ENCODE peak calls at places on chromosomes 7 and 10, in nine cellular contexts. G, T, S, V, J, Q, D, B and Z are unnamed samples.

GRCh38 chr7:118429141-118429540 is 204.6 kb downstream of the ANKRD7 start:
- DNase-seq in G (no peak), T (no peak), S (no peak), V (no peak), J (no peak), Q (no peak), D (no peak), B (no peak), Z (no peak)

GRCh38 chr10:31134303-31134928 is 102.8 kb upstream of the ZNF438 start:
- DNase-seq in G (peak), T (no peak), S (no peak), V (peak), J (peak), Q (no peak), D (no peak), B (no peak), Z (peak)

GRCh38 chr10:78851652-78852051 is 217.1 kb upstream of the ZMIZ1 start:
- DNase-seq in G (no peak), T (no peak), S (no peak), V (no peak), J (peak), Q (peak), D (no peak), B (no peak), Z (no peak)

GRCh38 chr10:35451103-35452016 is 115.1 kb downstream of the CCNY start:
- DNase-seq in G (no peak), T (no peak), S (peak), V (no peak), J (peak), Q (no peak), D (no peak), B (no peak), Z (no peak)

GRCh38 chr7:120876922-120877321 is 19.0 kb upstream of the TSPAN12 start:
- DNase-seq in G (no peak), T (no peak), S (no peak), V (no peak), J (no peak), Q (no peak), D (no peak), B (no peak), Z (no peak)

GRCh38 chr10:71431945-71432905 is 35.5 kb downstream of the CDH23 start:
- DNase-seq in G (no peak), T (no peak), S (no peak), V (no peak), J (no peak), Q (no peak), D (no peak), B (peak), Z (no peak)

GRCh38 chr10:132402781-132403241 is 5.8 kb downstream of the PWWP2B start:
- DNase-seq in G (no peak), T (no peak), S (peak), V (no peak), J (no peak), Q (no peak), D (peak), B (peak), Z (no peak)

GRCh38 chr10:95467162-95467599 is 94.0 kb downstream of the SORBS1 start:
- DNase-seq in G (no peak), T (no peak), S (peak), V (peak), J (no peak), Q (peak), D (peak), B (peak), Z (no peak)

GRCh38 chr7:1224093-1224702 is 8.5 kb upstream of the UNCX start:
- DNase-seq in G (no peak), T (peak), S (no peak), V (no peak), J (no peak), Q (no peak), D (no peak), B (no peak), Z (no peak)

GRCh38 chr7:105036217-105037168 is 22.5 kb downstream of the KMT2E start:
- DNase-seq in G (no peak), T (no peak), S (no peak), V (no peak), J (no peak), Q (no peak), D (no peak), B (no peak), Z (no peak)

GRCh38 chr10:24723386-24723787 is 300 bp downstream of the ARHGAP21 start:
- DNase-seq in G (peak), T (peak), S (no peak), V (no peak), J (no peak), Q (no peak), D (no peak), B (peak), Z (no peak)

GRCh38 chr7:108347616-108348015 is 108.6 kb downstream of the NRCAM start:
- DNase-seq in G (no peak), T (peak), S (no peak), V (no peak), J (peak), Q (no peak), D (no peak), B (no peak), Z (no peak)

GRCh38 chr10:132417957-132418441 is 21.0 kb downstream of the PWWP2B start:
- DNase-seq in G (no peak), T (no peak), S (no peak), V (no peak), J (no peak), Q (no peak), D (peak), B (peak), Z (no peak)

GRCh38 chr10:14022954-14023353 is 307.8 kb downstream of the FRMD4A start:
- DNase-seq in G (no peak), T (no peak), S (no peak), V (no peak), J (peak), Q (no peak), D (no peak), B (no peak), Z (no peak)

GRCh38 chr7:127390817-127391590 is 1.5 kb downstream of the ZNF800 start:
- DNase-seq in G (no peak), T (peak), S (no peak), V (no peak), J (no peak), Q (no peak), D (no peak), B (no peak), Z (no peak)

GRCh38 chr7:129671276-129671675 is 59.8 kb downstream of the NRF1 start:
- DNase-seq in G (no peak), T (no peak), S (no peak), V (no peak), J (no peak), Q (no peak), D (no peak), B (no peak), Z (no peak)

GRCh38 chr7:91915401-91916067 is 25.1 kb upstream of the AKAP9 start:
- DNase-seq in G (no peak), T (no peak), S (no peak), V (no peak), J (no peak), Q (no peak), D (no peak), B (no peak), Z (no peak)

GRCh38 chr10:96501985-96502384 is 11.7 kb downstream of the TLL2 start:
- DNase-seq in G (no peak), T (no peak), S (no peak), V (no peak), J (no peak), Q (no peak), D (no peak), B (no peak), Z (no peak)

GRCh38 chr10:43305881-43306280 is 39.0 kb upstream of the RASGEF1A start:
- DNase-seq in G (no peak), T (no peak), S (no peak), V (no peak), J (no peak), Q (no peak), D (no peak), B (no peak), Z (no peak)

GRCh38 chr10:12638103-12638502 is 288.8 kb downstream of the CAMK1D start:
- DNase-seq in G (no peak), T (no peak), S (no peak), V (no peak), J (peak), Q (no peak), D (no peak), B (peak), Z (no peak)

GRCh38 chr7:50632561-50633413 is 67.6 kb upstream of the DDC start:
- DNase-seq in G (peak), T (no peak), S (no peak), V (no peak), J (peak), Q (peak), D (no peak), B (peak), Z (peak)

GRCh38 chr7:46716926-46717325 is 795.9 kb upstream of the IGFBP3 start:
- DNase-seq in G (no peak), T (no peak), S (no peak), V (no peak), J (peak), Q (no peak), D (no peak), B (no peak), Z (no peak)

DNA sequence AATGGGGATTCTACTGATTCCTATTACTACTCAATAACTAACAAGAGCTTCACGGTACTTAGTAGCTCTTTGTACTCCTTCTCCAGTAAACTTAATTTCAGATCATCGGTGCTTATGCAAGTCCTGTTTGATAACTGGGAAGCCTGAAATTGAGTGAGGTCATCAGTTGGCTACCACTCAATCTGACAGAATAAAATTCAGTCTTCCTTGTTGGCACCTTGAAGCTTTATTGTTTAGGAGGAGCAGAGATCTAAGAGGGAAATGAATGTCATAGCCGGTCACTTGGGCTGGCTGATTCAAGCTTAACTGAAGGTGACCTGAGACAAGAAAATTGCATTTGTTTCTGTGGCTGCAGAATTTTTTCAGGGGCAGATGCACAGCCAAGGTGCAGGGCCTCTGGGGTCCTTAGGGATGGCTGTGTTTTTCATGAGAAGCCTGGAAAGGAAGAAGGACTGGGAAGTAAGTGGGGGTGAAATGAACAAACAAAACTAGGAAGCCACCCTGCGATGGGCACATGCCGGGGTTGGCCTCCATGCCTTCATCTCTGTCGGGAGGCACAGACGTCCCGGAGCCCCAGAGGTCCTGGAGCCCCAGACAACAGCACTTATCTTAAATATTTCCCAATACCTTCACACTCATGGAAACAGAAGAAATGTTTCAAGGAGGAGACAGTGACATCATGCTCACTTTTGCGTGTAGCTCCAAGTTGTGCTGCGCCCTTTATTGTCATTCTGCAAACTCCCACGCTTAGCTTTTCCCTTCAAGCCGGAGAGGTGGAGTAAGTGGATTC is 85.0 kb upstream of the KIF5B start:
- DNase-seq in G (no peak), T (no peak), S (no peak), V (no peak), J (no peak), Q (no peak), D (no peak), B (no peak), Z (no peak)
- H3K27ac ChIP-seq in G (no peak), T (no peak), S (peak), V (no peak), J (no peak), Q (no peak), D (peak), B (no peak), Z (no peak)

DNA sequence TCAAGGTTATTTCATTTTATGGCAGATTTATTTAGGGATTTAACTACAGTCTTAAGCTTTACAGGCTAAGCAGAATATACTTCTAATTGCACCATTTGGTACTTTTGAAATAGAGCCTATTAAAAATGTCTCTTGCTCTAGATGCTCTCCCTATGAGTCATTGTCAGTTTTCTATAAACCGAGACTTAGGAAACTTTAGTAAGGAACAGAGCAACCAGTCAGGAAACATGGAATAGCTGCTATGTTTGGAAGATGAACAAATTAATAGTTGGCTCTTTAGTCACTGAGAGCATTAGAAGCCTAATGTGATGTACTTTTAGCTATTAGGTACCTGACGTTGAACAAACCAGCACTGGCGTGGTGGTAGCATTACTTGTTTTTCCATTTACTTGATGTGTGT is 35.3 kb downstream of the INPP5F start:
- DNase-seq in G (no peak), T (no peak), S (no peak), V (no peak), J (peak), Q (no peak), D (no peak), B (no peak), Z (no peak)
- H3K27ac ChIP-seq in G (no peak), T (no peak), S (no peak), V (peak), J (no peak), Q (peak), D (no peak), B (peak), Z (no peak)

GRCh38 chr7:17916786-17917185 is 23.5 kb downstream of the SNX13 start:
- DNase-seq in G (no peak), T (no peak), S (no peak), V (no peak), J (no peak), Q (no peak), D (no peak), B (no peak), Z (no peak)

GRCh38 chr7:17921891-17922416 is 18.3 kb downstream of the SNX13 start:
- DNase-seq in G (no peak), T (no peak), S (no peak), V (no peak), J (no peak), Q (no peak), D (no peak), B (no peak), Z (no peak)

GRCh38 chr7:17915168-17915567 is 25.1 kb downstream of the SNX13 start:
- DNase-seq in G (no peak), T (no peak), S (no peak), V (no peak), J (no peak), Q (no peak), D (no peak), B (no peak), Z (no peak)

GRCh38 chr7:17915796-17916195 is 24.5 kb downstream of the SNX13 start:
- DNase-seq in G (no peak), T (no peak), S (no peak), V (no peak), J (no peak), Q (no peak), D (no peak), B (no peak), Z (no peak)

GRCh38 chr7:17917842-17918241 is 22.5 kb downstream of the SNX13 start:
- DNase-seq in G (no peak), T (no peak), S (no peak), V (no peak), J (no peak), Q (no peak), D (no peak), B (no peak), Z (no peak)
- H3K27ac ChIP-seq in G (no peak), T (no peak), S (no peak), V (no peak), J (no peak), Q (no peak), D (no peak), B (no peak), Z (no peak)

GRCh38 chr10:20627085-20627484 is 270.0 kb downstream of the NEBL start:
- DNase-seq in G (no peak), T (no peak), S (no peak), V (no peak), J (no peak), Q (no peak), D (no peak), B (no peak), Z (no peak)
- H3K27ac ChIP-seq in G (no peak), T (no peak), S (peak), V (no peak), J (no peak), Q (no peak), D (no peak), B (no peak), Z (no peak)

GRCh38 chr7:23759556-23760391 is 49.8 kb downstream of the STK31 start:
- DNase-seq in G (no peak), T (no peak), S (no peak), V (no peak), J (no peak), Q (no peak), D (no peak), B (no peak), Z (peak)
- H3K27ac ChIP-seq in G (no peak), T (no peak), S (no peak), V (no peak), J (no peak), Q (no peak), D (peak), B (no peak), Z (no peak)